ENCODE peak calls at places on chromosome 1, in four cellular contexts. P is mesendoderm, S is A549, N is SK-N-SH. Z is an unnamed sample. For H3K4me1, the result is how much of the 10 kb centered on the place peaks cover.

GRCh38 chr1:151945725-151946365 is 36.5 kb upstream of the THEM4 start:
- DNase-seq in P (peak), S (peak), N (peak), Z (peak)

GRCh38 chr1:234938924-234939323 is 189.7 kb downstream of the TOMM20 start:
- DNase-seq in P (no peak), S (no peak), N (no peak), Z (no peak)

GRCh38 chr1:65323246-65323645 is 13.9 kb downstream of the DNAJC6 start:
- DNase-seq in P (no peak), S (no peak), N (no peak), Z (no peak)

GRCh38 chr1:108097057-108097456 is 103.1 kb downstream of the SLC25A24 start:
- DNase-seq in P (no peak), S (no peak), N (no peak), Z (no peak)

GRCh38 chr1:26283226-26283853 is 3.5 kb downstream of the SH3BGRL3 start:
- DNase-seq in P (no peak), S (no peak), N (no peak), Z (no peak)

GRCh38 chr1:77687519-77687906 is 5.1 kb upstream of the ZZZ3 start:
- DNase-seq in P (peak), S (no peak), N (no peak), Z (no peak)

GRCh38 chr1:228456252-228457016 is 30.7 kb upstream of the RNF187 start:
- DNase-seq in P (no peak), S (no peak), N (no peak), Z (no peak)

GRCh38 chr1:119544165-119544762 is 37.3 kb downstream of the HSD3B1 start:
- DNase-seq in P (peak), S (no peak), N (peak), Z (no peak)

GRCh38 chr1:29461115-29461739 is 224.9 kb downstream of the PTPRU start:
- DNase-seq in P (no peak), S (no peak), N (no peak), Z (no peak)

GRCh38 chr1:164561461-164561860 is 2.5 kb downstream of the PBX1 start:
- DNase-seq in P (no peak), S (no peak), N (no peak), Z (no peak)

GRCh38 chr1:942411-942821 is 16.6 kb downstream of the NOC2L start:
- DNase-seq in P (peak), S (no peak), N (peak), Z (no peak)

GRCh38 chr1:42756956-42757891 is 9.6 kb downstream of the P3H1 start:
- DNase-seq in P (peak), S (peak), N (peak), Z (no peak)

GRCh38 chr1:156488566-156489165 is 11.9 kb downstream of the MEF2D start:
- DNase-seq in P (peak), S (no peak), N (no peak), Z (no peak)

GRCh38 chr1:245605480-245606156 is 450.8 kb downstream of the KIF26B start:
- DNase-seq in P (no peak), S (no peak), N (peak), Z (no peak)

GRCh38 chr1:42742617-42743301 is 2.7 kb upstream of the CLDN19 start:
- DNase-seq in P (no peak), S (no peak), N (peak), Z (peak)

GRCh38 chr1:228058981-228059535 is 23.4 kb upstream of the ARF1 start:
- DNase-seq in P (no peak), S (no peak), N (no peak), Z (peak)

GRCh38 chr1:228219245-228219961 is 11.6 kb downstream of the OBSCN start:
- DNase-seq in P (no peak), S (no peak), N (no peak), Z (no peak)

GRCh38 chr1:96253281-96254035 is 468.1 kb upstream of the PTBP2 start:
- DNase-seq in P (no peak), S (no peak), N (no peak), Z (no peak)

GRCh38 chr1:202031796-202032195 is 21.4 kb downstream of the ELF3 start:
- DNase-seq in P (no peak), S (no peak), N (no peak), Z (no peak)

GRCh38 chr1:22141493-22141892 is 1.4 kb downstream of the WNT4 start:
- DNase-seq in P (no peak), S (no peak), N (no peak), Z (no peak)

GRCh38 chr1:156577512-156577911 is 2.0 kb upstream of the TTC24 start:
- DNase-seq in P (no peak), S (no peak), N (no peak), Z (no peak)

GRCh38 chr1:245956225-245956624 is 550.9 kb downstream of the SMYD3 start:
- DNase-seq in P (no peak), S (no peak), N (no peak), Z (no peak)

GRCh38 chr1:22753396-22754083 is 42.9 kb downstream of the EPHB2 start:
- DNase-seq in P (no peak), S (no peak), N (peak), Z (peak)

GRCh38 chr1:223819730-223820514 is 25.8 kb downstream of the TP53BP2 start:
- DNase-seq in P (peak), S (no peak), N (no peak), Z (no peak)

GRCh38 chr1:204350857-204351573 is 8.7 kb downstream of the PLEKHA6 start:
- DNase-seq in P (peak), S (no peak), N (peak), Z (peak)

GRCh38 chr1:98555814-98556213 is 105.7 kb upstream of the SNX7 start:
- DNase-seq in P (no peak), S (no peak), N (no peak), Z (no peak)

GRCh38 chr1:98557808-98558390 is 103.6 kb upstream of the SNX7 start:
- DNase-seq in P (peak), S (no peak), N (no peak), Z (no peak)

DNA sequence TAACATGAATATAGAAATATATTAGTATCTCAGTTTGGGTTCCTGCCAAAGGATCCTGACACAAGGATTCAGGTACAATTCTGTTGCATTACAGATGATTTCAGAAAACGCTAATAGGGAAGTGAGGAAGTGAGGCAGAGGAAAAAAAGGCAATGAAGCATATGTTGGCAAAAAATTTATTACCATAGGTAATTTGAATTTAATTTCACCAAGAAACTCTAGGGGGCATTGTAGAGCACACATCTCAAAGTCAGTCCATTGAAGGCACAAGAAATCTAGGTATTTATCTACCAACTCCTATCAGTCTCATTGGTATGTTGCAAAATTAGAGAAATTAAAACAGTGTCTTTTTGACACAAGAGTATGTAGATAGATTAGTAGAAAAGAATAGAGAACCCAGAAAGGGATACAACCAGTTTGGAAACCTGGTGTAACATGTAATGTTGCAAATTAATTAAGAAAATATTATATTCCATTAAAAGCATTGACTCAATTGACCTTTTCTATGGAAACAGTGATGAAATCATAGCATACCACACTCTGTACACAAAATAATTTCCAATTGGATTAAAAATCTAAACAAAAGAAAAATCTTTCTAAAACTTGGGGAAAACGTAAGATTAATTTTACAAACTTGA is 104.9 kb upstream of the SNX7 start:
- DNase-seq in P (peak), S (peak), N (no peak), Z (no peak)
- H3K27ac ChIP-seq in P (no peak), S (no peak), N (no peak), Z (no peak)

GRCh38 chr1:161083743-161084084 is 5.6 kb downstream of the NECTIN4 start:
- DNase-seq in P (no peak), S (no peak), N (no peak), Z (no peak)

GRCh38 chr1:161084205-161084988 is 5.0 kb downstream of the NECTIN4 start:
- DNase-seq in P (peak), S (no peak), N (no peak), Z (no peak)

GRCh38 chr1:161088587-161089110 is 709 bp downstream of the NECTIN4 start:
- DNase-seq in P (no peak), S (no peak), N (no peak), Z (peak)

GRCh38 chr1:161085165-161085564 is 4.2 kb downstream of the NECTIN4 start:
- DNase-seq in P (peak), S (no peak), N (no peak), Z (no peak)

DNA sequence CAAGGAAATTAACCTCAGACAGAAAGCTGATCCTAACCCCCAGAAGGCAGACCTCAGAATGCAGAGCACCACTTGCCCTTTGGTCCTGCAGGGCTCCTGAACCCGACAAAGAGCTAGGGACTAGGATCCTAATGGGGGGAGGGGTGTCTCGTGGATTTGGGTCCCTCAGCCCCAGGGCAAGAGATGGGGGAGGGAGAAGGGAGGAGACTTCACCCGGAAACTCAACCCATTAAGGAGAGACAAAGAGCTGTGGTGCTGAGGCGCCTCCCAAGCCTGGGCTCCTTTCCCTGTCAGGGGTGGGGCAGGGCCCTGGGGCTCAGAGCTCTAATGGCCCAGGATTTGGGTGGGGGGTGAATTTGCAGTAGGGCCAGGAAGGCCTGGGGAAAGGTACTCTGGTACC is 2.9 kb downstream of the NECTIN4 start:
- DNase-seq in P (peak), S (no peak), N (no peak), Z (no peak)
- H3K4me1 ChIP-seq in P (under half), S (half or more), N (under half), Z (under half)

GRCh38 chr1:172135923-172136610 is 284.4 kb upstream of the C1orf105 start:
- DNase-seq in P (no peak), S (no peak), N (no peak), Z (no peak)
- H3K27ac ChIP-seq in P (no peak), S (no peak), N (peak), Z (no peak)

DNA sequence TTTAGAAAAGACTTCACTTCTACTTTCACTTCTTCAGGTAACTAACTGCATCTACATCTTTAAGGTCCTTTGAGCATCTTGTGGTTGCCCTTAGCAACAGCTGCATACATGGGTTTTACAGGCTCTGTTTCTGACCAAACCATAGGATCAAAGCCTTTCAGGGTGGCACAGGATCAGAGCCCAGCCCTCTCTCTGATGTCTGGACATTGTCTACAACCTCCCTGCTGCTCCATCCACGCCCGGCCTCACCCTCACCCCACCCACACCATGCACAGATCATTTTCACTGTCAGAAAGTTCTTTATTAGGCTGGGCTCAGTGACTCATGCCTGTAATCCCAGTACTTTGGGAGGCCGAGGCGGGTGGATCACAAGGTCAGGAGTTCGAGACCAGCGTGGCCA is 5.2 kb downstream of the NCF2 start:
- DNase-seq in P (no peak), S (no peak), N (no peak), Z (no peak)
- H3K4me1 ChIP-seq in P (under half), S (under half), N (under half), Z (under half)

GRCh38 chr1:226186124-226187018 is at the start of gene ACBD3:
- DNase-seq in P (peak), S (peak), N (peak), Z (peak)

GRCh38 chr1:226187019-226187322 is 430 bp upstream of the ACBD3 start:
- DNase-seq in P (no peak), S (peak), N (no peak), Z (no peak)

GRCh38 chr1:226181996-226182714 is 4.4 kb downstream of the ACBD3 start:
- DNase-seq in P (peak), S (peak), N (peak), Z (peak)

GRCh38 chr1:226185153-226186036 is 1.1 kb downstream of the ACBD3 start:
- DNase-seq in P (no peak), S (no peak), N (no peak), Z (no peak)

DNA sequence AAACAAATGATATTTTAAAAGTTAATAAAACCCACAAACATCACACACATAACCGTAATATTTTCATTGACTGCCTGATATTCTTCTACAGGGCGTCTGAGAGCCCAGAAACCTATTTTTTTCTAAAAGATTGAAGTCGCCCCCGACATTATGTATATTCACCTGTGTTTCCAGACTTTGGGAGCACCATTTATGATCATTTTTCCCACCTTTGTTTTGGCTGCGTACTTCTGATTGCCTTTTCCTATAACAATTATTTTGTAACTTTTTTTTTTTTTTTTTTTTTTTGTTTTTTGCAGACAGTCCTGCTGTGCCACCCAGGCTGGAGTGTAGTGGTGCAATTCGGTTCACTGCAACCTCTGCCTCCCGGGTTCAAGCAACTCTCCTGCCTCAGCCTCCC is 839 bp upstream of the ACBD3 start:
- DNase-seq in P (no peak), S (no peak), N (no peak), Z (no peak)
- H3K27ac ChIP-seq in P (no peak), S (peak), N (no peak), Z (peak)

GRCh38 chr1:218365600-218365999 is 20.5 kb downstream of the TGFB2 start:
- DNase-seq in P (no peak), S (no peak), N (no peak), Z (peak)

GRCh38 chr1:218368686-218369085 is 23.6 kb downstream of the TGFB2 start:
- DNase-seq in P (no peak), S (no peak), N (no peak), Z (no peak)

GRCh38 chr1:218369688-218370511 is 24.8 kb downstream of the TGFB2 start:
- DNase-seq in P (no peak), S (no peak), N (no peak), Z (no peak)

GRCh38 chr1:218366322-218367052 is 21.4 kb downstream of the TGFB2 start:
- DNase-seq in P (no peak), S (peak), N (no peak), Z (no peak)

GRCh38 chr1:218367118-218367517 is 22.0 kb downstream of the TGFB2 start:
- DNase-seq in P (no peak), S (no peak), N (no peak), Z (no peak)
- H3K4me1 ChIP-seq in P (under half), S (half or more), N (under half), Z (under half)